ENCODE peak calls at places on chromosome 4, in nine cellular contexts. L is neural crest cell, N is lower leg skin, I is choroid plexus epithelial cell, Y is NB4, Z is psoas muscle, F is GM13976, C is IMR-90, W is lower lobe of right lung. A is an unnamed sample.
A peak's percentile ranks its signal among the peaks of the same experiment; 100 is the strongest.

GRCh38 chr4:40292313-40292759 is 42.8 kb upstream of the CHRNA9 start:
- DNase-seq in W (no peak), F (no peak), L (no peak), Y (peak; percentile 75), C (peak; percentile 12), I (peak; percentile 53), N (peak; percentile 29), Z (no peak), A (no peak)

GRCh38 chr4:123477804-123478209 is 81.2 kb downstream of the SPRY1 start:
- DNase-seq in N (no peak), I (peak; percentile 72), Z (peak; percentile 17), F (no peak), Y (peak; percentile 77), W (no peak), L (no peak), C (peak; percentile 50), A (peak; percentile 19)

GRCh38 chr4:181525641-181526040 is 717.6 kb upstream of the TENM3 start:
- DNase-seq in I (no peak), F (no peak), Z (no peak), L (no peak), Y (no peak), N (no peak), W (no peak), C (no peak), A (no peak)

GRCh38 chr4:47662975-47663374 is 174.9 kb downstream of the CORIN start:
- DNase-seq in C (no peak), L (peak; percentile 20), I (no peak), F (no peak), Y (peak; percentile 43), N (no peak), Z (no peak), W (no peak), A (peak; percentile 39)

GRCh38 chr4:144894525-144894924 is 203.5 kb downstream of the ANAPC10 start:
- DNase-seq in C (peak; percentile 48), Z (peak; percentile 42), W (peak; percentile 49), L (no peak), N (no peak), I (peak; percentile 88), F (no peak), Y (peak; percentile 75), A (peak; percentile 93)

GRCh38 chr4:6520978-6521377 is 48.6 kb upstream of the PPP2R2C start:
- DNase-seq in L (no peak), N (no peak), C (no peak), Z (no peak), I (no peak), Y (no peak), W (no peak), F (no peak), A (no peak)

GRCh38 chr4:6760865-6761264 is 21.7 kb upstream of the KIAA0232 start:
- DNase-seq in W (peak; percentile 18), I (no peak), N (no peak), C (no peak), L (no peak), Z (no peak), F (no peak), Y (no peak), A (no peak)

GRCh38 chr4:38322709-38323108 is 341.3 kb upstream of the KLF3 start:
- DNase-seq in Z (peak; percentile 34), N (no peak), W (no peak), C (peak; percentile 87), Y (peak; percentile 17), F (no peak), I (peak; percentile 88), L (no peak), A (peak; percentile 93)

GRCh38 chr4:152246659-152247058 is 289.2 kb downstream of the FBXW7 start:
- DNase-seq in Y (no peak), N (no peak), F (no peak), I (no peak), Z (no peak), C (no peak), L (no peak), W (no peak), A (no peak)

GRCh38 chr4:77481856-77482255 is 123.8 kb upstream of the CXCL13 start:
- DNase-seq in Y (no peak), W (no peak), Z (no peak), N (no peak), F (no peak), L (no peak), C (no peak), I (no peak), A (peak; percentile 50)

GRCh38 chr4:13577660-13578059 is 33.4 kb upstream of the NKX3-2 start:
- DNase-seq in F (no peak), N (no peak), C (no peak), L (no peak), Z (no peak), Y (no peak), W (no peak), I (no peak), A (no peak)

GRCh38 chr4:162921178-162921785 is 245.4 kb downstream of the NAF1 start:
- DNase-seq in I (no peak), Z (no peak), F (no peak), N (no peak), W (no peak), Y (no peak), L (no peak), C (no peak), A (no peak)

GRCh38 chr4:7862561-7863200 is 77.0 kb downstream of the AFAP1 start:
- DNase-seq in F (no peak), I (no peak), Z (no peak), W (no peak), C (no peak), L (no peak), Y (no peak), N (no peak), A (no peak)

GRCh38 chr4:7863911-7864681 is 75.6 kb downstream of the AFAP1 start:
- DNase-seq in W (no peak), C (peak; percentile 42), Z (no peak), F (peak; percentile 53), L (no peak), N (peak; percentile 25), Y (peak; percentile 44), I (no peak), A (no peak)

GRCh38 chr4:7859350-7859749 is 80.3 kb downstream of the AFAP1 start:
- DNase-seq in W (no peak), L (no peak), Y (no peak), Z (no peak), F (no peak), C (no peak), N (no peak), I (no peak), A (no peak)

GRCh38 chr4:7860600-7861158 is 79.0 kb downstream of the AFAP1 start:
- DNase-seq in I (no peak), F (no peak), Z (no peak), N (no peak), Y (no peak), W (no peak), L (no peak), C (no peak), A (no peak)

GRCh38 chr4:7861440-7861881 is 78.2 kb downstream of the AFAP1 start:
- DNase-seq in L (no peak), Z (no peak), W (no peak), C (peak; percentile 97), N (peak; percentile 59), F (no peak), Y (no peak), I (peak; percentile 90), A (peak; percentile 27)
- TF ChIP-seq CTCF in L (no peak), Z (no peak), W (no peak), C (no peak), N (no peak), F (no peak), Y (no peak), I (no peak), A (no peak)

GRCh38 chr4:112982677-112983076 is 66.8 kb upstream of the ANK2 start:
- DNase-seq in L (no peak), C (no peak), I (peak; percentile 7), W (no peak), Z (no peak), Y (no peak), N (no peak), F (no peak), A (no peak)
- TF ChIP-seq CTCF in L (peak; percentile 31), C (no peak), I (no peak), W (no peak), Z (no peak), Y (no peak), N (no peak), F (no peak), A (no peak)

DNA sequence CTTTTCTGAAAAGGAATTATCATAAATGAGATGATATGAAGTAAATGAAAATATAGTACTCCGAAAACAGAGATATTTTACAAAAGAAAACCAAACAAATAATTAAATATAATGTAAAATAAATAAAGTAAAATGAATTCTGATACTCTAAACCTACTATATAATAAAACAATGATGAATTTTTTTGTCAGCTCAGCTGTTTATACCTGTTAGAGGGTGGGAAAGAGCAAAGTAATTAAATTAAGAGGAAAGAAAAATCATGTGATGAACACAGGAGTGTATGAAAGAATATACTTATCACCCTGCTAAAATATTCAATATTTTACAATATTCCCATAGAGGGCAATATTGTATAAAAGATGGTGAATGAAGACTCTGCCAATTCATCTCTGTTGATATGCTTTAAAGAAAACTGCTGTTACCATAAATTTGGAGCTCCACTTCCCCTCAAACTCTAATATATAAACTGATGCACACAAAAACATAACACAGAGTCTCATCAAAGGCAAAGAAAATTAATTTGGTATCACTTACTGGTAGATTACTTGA is 6.5 kb upstream of the NDST4 start:
- DNase-seq in Y (peak; percentile 2), W (no peak), L (no peak), C (no peak), N (no peak), I (peak; percentile 10), F (no peak), Z (no peak), A (no peak)
- TF ChIP-seq CTCF in Y (no peak), W (no peak), L (peak; percentile 47), C (no peak), N (no peak), I (no peak), F (no peak), Z (no peak), A (peak; percentile 15)

GRCh38 chr4:183291070-183291469 is 29.0 kb downstream of the CLDN22 start:
- DNase-seq in Z (no peak), W (no peak), N (no peak), F (no peak), C (no peak), I (no peak), Y (no peak), L (no peak), A (no peak)

GRCh38 chr4:183287677-183288076 is 32.4 kb downstream of the CLDN22 start:
- DNase-seq in Z (no peak), N (no peak), L (no peak), C (no peak), F (no peak), Y (no peak), W (no peak), I (no peak), A (no peak)

GRCh38 chr4:183289688-183290087 is 30.4 kb downstream of the CLDN22 start:
- DNase-seq in Z (no peak), F (no peak), W (no peak), Y (peak; percentile 14), C (no peak), N (no peak), I (no peak), L (no peak), A (peak; percentile 3)

GRCh38 chr4:183287309-183287659 is 32.8 kb downstream of the CLDN22 start:
- DNase-seq in C (no peak), Z (no peak), I (no peak), F (no peak), W (no peak), N (no peak), Y (no peak), L (no peak), A (no peak)

DNA sequence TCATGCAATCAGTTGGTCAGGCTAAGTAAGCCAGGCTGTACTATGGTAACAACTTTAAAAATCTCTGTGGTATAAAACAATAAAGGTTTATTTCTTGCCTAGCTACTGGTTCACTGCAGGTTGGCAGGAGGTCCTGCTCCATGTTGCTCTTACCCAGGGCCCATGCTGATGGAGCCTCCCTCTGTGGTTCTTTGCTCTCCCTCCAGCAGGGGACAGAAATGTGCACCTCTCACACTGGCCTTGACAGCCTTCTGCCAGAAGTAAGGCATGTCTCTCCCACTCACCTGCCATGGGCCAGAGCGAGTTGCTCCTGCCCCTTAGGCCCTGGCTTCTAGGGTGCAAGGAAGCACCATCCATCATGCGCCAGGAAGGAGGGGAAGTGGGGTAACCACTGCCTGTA is 31.1 kb downstream of the CLDN22 start:
- DNase-seq in F (no peak), Z (no peak), L (no peak), I (no peak), Y (no peak), C (no peak), W (no peak), N (no peak), A (peak; percentile 1)
- TF ChIP-seq CTCF in F (no peak), Z (no peak), L (no peak), I (peak; percentile 26), Y (no peak), C (no peak), W (no peak), N (no peak), A (no peak)